ENCODE peak calls at places on chromosomes 6 and 20, in four cellular contexts. One of them, this sample, is unnamed.

GRCh38 chr6:12033770-12034169 is 21.7 kb downstream of the HIVEP1 start:
- DNase-seq in endothelial cell of umbilical vein: no peak
- DNase-seq in K562: no peak
- DNase-seq in GM12878: no peak
- DNase-seq in this sample: peak; percentile 56

GRCh38 chr6:53986165-53986720 is 125.0 kb upstream of the MLIP start:
- DNase-seq in K562: no peak
- DNase-seq in endothelial cell of umbilical vein: peak; percentile 75
- DNase-seq in GM12878: no peak
- DNase-seq in this sample: peak; percentile 70

GRCh38 chr20:12570371-12570770 is 438.4 kb upstream of the SPTLC3 start:
- DNase-seq in endothelial cell of umbilical vein: no peak
- DNase-seq in K562: no peak
- DNase-seq in GM12878: no peak
- DNase-seq in this sample: no peak

GRCh38 chr6:74510878-74511277 is 695.0 kb downstream of the COL12A1 start:
- DNase-seq in endothelial cell of umbilical vein: no peak
- DNase-seq in GM12878: no peak
- DNase-seq in K562: no peak
- DNase-seq in this sample: peak; percentile 21

GRCh38 chr6:28161410-28162079 is 19.9 kb downstream of the ZKSCAN8 start:
- DNase-seq in K562: peak; percentile 91
- DNase-seq in GM12878: peak; percentile 40
- DNase-seq in endothelial cell of umbilical vein: peak; percentile 16
- DNase-seq in this sample: peak; percentile 68

GRCh38 chr20:24987873-24988835 is 4.4 kb downstream of the APMAP start:
- DNase-seq in K562: no peak
- DNase-seq in endothelial cell of umbilical vein: no peak
- DNase-seq in GM12878: no peak
- DNase-seq in this sample: no peak

GRCh38 chr6:156963712-156964700 is 186.8 kb downstream of the ARID1B start:
- DNase-seq in GM12878: peak; percentile 30
- DNase-seq in endothelial cell of umbilical vein: no peak
- DNase-seq in K562: no peak
- DNase-seq in this sample: peak; percentile 63

GRCh38 chr6:87714093-87714809 is 12.2 kb upstream of the AKIRIN2 start:
- DNase-seq in endothelial cell of umbilical vein: peak; percentile 66
- DNase-seq in GM12878: no peak
- DNase-seq in K562: no peak
- DNase-seq in this sample: peak; percentile 88

GRCh38 chr6:121549741-121550140 is 114.3 kb downstream of the GJA1 start:
- DNase-seq in endothelial cell of umbilical vein: no peak
- DNase-seq in GM12878: no peak
- DNase-seq in K562: no peak
- DNase-seq in this sample: peak; percentile 96

GRCh38 chr20:6651016-6651415 is 116.5 kb upstream of the BMP2 start:
- DNase-seq in GM12878: no peak
- DNase-seq in K562: no peak
- DNase-seq in endothelial cell of umbilical vein: no peak
- DNase-seq in this sample: peak; percentile 9

GRCh38 chr6:105675715-105676397 is 273.0 kb upstream of the PREP start:
- DNase-seq in endothelial cell of umbilical vein: no peak
- DNase-seq in GM12878: no peak
- DNase-seq in K562: peak; percentile 6
- DNase-seq in this sample: peak; percentile 91

GRCh38 chr6:150194200-150194599 is 51.4 kb downstream of the PPP1R14C start:
- DNase-seq in K562: no peak
- DNase-seq in endothelial cell of umbilical vein: no peak
- DNase-seq in GM12878: no peak
- DNase-seq in this sample: no peak

GRCh38 chr20:46328180-46328882 is 20.0 kb upstream of the CDH22 start:
- DNase-seq in K562: no peak
- DNase-seq in GM12878: no peak
- DNase-seq in endothelial cell of umbilical vein: no peak
- DNase-seq in this sample: no peak

GRCh38 chr6:31725502-31726350 is 2.6 kb downstream of the MPIG6B start:
- DNase-seq in K562: peak; percentile 67
- DNase-seq in GM12878: no peak
- DNase-seq in endothelial cell of umbilical vein: peak; percentile 34
- DNase-seq in this sample: no peak
- H3K27ac ChIP-seq in K562: peak overlapping the region; percentile 64
- H3K27ac ChIP-seq in GM12878: no peak overlapping the region
- H3K27ac ChIP-seq in endothelial cell of umbilical vein: no peak overlapping the region
- H3K27ac ChIP-seq in this sample: no peak overlapping the region

DNA sequence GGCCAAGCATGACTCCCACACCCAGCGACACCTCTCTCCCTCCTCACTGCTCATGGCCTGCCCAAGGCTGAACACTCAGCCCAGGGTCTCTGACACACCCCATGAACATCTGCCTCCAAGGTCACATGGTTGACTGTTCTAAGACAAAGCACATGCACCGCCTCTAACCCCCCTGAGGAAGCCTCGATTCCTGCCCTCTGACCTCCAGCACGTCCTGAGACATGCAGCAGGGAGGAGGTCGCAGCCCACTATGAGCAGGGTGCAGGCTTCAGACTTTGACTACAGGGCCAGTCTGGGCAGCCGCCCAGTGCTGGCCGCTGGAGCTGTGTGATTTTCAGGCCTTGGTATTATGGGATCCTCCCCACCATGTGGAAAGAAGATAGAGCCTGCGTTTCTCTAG is 46.2 kb downstream of the RRBP1 start:
- DNase-seq in GM12878: no peak
- DNase-seq in K562: no peak
- DNase-seq in endothelial cell of umbilical vein: no peak
- DNase-seq in this sample: peak; percentile 25
- TF ChIP-seq FOS in GM12878: no peak
- TF ChIP-seq FOS in K562: no peak
- TF ChIP-seq FOS in endothelial cell of umbilical vein: no peak
- TF ChIP-seq FOS in this sample: no peak

GRCh38 chr6:46051962-46052361 is 36.3 kb upstream of the CLIC5 start:
- DNase-seq in K562: no peak
- DNase-seq in endothelial cell of umbilical vein: no peak
- DNase-seq in GM12878: no peak
- DNase-seq in this sample: no peak

GRCh38 chr6:46054531-46054930 is 38.9 kb upstream of the CLIC5 start:
- DNase-seq in endothelial cell of umbilical vein: no peak
- DNase-seq in GM12878: no peak
- DNase-seq in K562: no peak
- DNase-seq in this sample: no peak

GRCh38 chr6:46050845-46051405 is 35.3 kb upstream of the CLIC5 start:
- DNase-seq in GM12878: no peak
- DNase-seq in K562: no peak
- DNase-seq in endothelial cell of umbilical vein: no peak
- DNase-seq in this sample: no peak

GRCh38 chr6:46053034-46053933 is 37.6 kb upstream of the CLIC5 start:
- DNase-seq in K562: no peak
- DNase-seq in GM12878: no peak
- DNase-seq in endothelial cell of umbilical vein: peak; percentile 41
- DNase-seq in this sample: no peak

DNA sequence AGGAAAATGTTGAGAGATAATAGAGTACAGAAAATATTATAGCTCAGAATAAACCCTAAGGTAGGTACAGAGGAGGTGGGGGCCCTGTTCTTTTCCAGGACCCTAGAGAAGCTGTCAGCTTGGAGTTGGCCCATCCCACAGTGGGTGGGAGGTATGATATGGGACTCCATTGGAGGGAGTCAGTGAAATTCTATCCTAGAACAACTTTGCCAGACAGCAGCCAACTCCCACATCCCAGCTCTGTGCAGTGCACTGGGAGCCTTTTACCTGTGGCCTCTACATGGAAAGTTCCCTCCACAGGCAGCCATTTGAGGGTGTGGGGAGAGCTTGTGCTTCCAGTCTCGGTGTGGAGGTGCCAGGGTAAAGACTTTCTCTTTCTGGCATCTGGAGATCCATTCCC is 36.8 kb upstream of the CLIC5 start:
- DNase-seq in K562: no peak
- DNase-seq in GM12878: no peak
- DNase-seq in endothelial cell of umbilical vein: no peak
- DNase-seq in this sample: no peak
- H3K27ac ChIP-seq in K562: no peak overlapping the region
- H3K27ac ChIP-seq in GM12878: no peak overlapping the region
- H3K27ac ChIP-seq in endothelial cell of umbilical vein: no peak overlapping the region
- H3K27ac ChIP-seq in this sample: no peak overlapping the region

GRCh38 chr6:6793388-6794250 is 205.1 kb downstream of the LY86 start:
- DNase-seq in GM12878: no peak
- DNase-seq in endothelial cell of umbilical vein: no peak
- DNase-seq in K562: no peak
- DNase-seq in this sample: no peak
- TF ChIP-seq FOS in GM12878: no peak
- TF ChIP-seq FOS in endothelial cell of umbilical vein: no peak
- TF ChIP-seq FOS in K562: no peak
- TF ChIP-seq FOS in this sample: no peak

GRCh38 chr6:130944486-130944885 is 117.3 kb downstream of the SMLR1 start:
- DNase-seq in endothelial cell of umbilical vein: no peak
- DNase-seq in K562: no peak
- DNase-seq in GM12878: no peak
- DNase-seq in this sample: no peak

GRCh38 chr6:130945401-130945919 is 117.6 kb downstream of the EPB41L2 start:
- DNase-seq in K562: no peak
- DNase-seq in endothelial cell of umbilical vein: peak; percentile 89
- DNase-seq in GM12878: no peak
- DNase-seq in this sample: peak; percentile 33

GRCh38 chr6:130946076-130946475 is 117.0 kb downstream of the EPB41L2 start:
- DNase-seq in endothelial cell of umbilical vein: peak; percentile 81
- DNase-seq in GM12878: no peak
- DNase-seq in K562: no peak
- DNase-seq in this sample: peak; percentile 44

GRCh38 chr6:130949553-130949952 is 113.5 kb downstream of the EPB41L2 start:
- DNase-seq in endothelial cell of umbilical vein: no peak
- DNase-seq in K562: no peak
- DNase-seq in GM12878: no peak
- DNase-seq in this sample: no peak

DNA sequence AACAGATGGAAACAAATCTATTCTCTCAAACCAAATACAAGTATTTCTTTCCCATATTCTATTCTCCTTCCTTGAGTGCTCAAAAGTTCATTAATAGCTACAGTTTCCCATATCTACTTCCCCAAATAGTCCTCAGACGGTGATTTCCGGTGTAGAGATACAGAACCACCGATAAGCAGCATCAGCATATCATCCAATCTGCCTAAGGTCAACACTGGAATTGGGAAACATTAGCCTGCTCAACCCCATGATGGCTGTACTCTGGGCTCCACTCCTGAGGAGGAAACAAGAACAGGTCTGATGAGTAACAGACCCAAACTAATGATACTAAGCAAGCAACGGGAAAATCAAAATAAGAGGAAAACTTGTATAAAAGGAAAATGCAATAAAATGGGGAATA is 115.6 kb downstream of the EPB41L2 start:
- DNase-seq in GM12878: no peak
- DNase-seq in endothelial cell of umbilical vein: no peak
- DNase-seq in K562: no peak
- DNase-seq in this sample: no peak
- H3K27ac ChIP-seq in GM12878: no peak overlapping the region
- H3K27ac ChIP-seq in endothelial cell of umbilical vein: no peak overlapping the region
- H3K27ac ChIP-seq in K562: no peak overlapping the region
- H3K27ac ChIP-seq in this sample: no peak overlapping the region

GRCh38 chr20:53671370-53671769 is 77.7 kb upstream of the ZNF217 start:
- DNase-seq in endothelial cell of umbilical vein: no peak
- DNase-seq in K562: no peak
- DNase-seq in GM12878: no peak
- DNase-seq in this sample: no peak

GRCh38 chr20:53676987-53677386 is 83.3 kb upstream of the ZNF217 start:
- DNase-seq in endothelial cell of umbilical vein: no peak
- DNase-seq in GM12878: no peak
- DNase-seq in K562: no peak
- DNase-seq in this sample: no peak

GRCh38 chr20:53676519-53676822 is 82.8 kb upstream of the ZNF217 start:
- DNase-seq in GM12878: no peak
- DNase-seq in endothelial cell of umbilical vein: no peak
- DNase-seq in K562: no peak
- DNase-seq in this sample: no peak

GRCh38 chr20:53668981-53669380 is 75.3 kb upstream of the ZNF217 start:
- DNase-seq in endothelial cell of umbilical vein: no peak
- DNase-seq in GM12878: no peak
- DNase-seq in K562: no peak
- DNase-seq in this sample: no peak

DNA sequence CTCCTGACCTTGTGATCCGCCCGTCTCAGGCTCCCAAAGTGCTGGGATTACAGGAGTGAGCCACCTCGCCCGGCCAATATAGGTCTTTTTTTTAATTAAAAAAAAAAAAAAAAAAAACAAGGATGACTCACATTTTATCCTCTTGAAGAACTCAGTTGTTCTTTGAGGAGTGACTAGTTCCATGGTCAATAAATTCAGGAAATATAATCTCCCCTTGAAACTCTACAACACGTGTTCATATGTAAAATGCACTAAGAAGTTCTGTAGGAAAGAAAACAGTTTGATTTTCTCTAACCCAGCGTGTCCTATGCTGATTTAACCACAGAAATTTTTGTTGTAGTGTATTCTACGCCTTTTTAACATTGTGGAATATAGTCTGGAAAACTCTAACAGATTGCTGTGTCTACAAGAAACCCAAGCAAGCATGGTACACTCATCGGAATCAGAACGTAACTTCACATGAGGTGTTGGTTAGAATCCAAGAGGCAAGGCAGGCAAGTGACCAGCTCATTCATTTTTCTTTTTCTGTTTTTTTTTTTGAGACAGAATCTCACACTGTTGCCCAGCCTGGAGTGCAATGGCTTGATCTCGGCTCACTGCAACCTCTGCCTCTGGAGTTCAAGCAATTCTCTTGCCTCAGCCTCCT is 79.0 kb upstream of the ZNF217 start:
- DNase-seq in endothelial cell of umbilical vein: no peak
- DNase-seq in GM12878: no peak
- DNase-seq in K562: no peak
- DNase-seq in this sample: peak; percentile 66
- TF ChIP-seq FOS in endothelial cell of umbilical vein: no peak
- TF ChIP-seq FOS in GM12878: no peak
- TF ChIP-seq FOS in K562: no peak
- TF ChIP-seq FOS in this sample: no peak

GRCh38 chr6:113129991-113130390 is 727.2 kb upstream of the MARCKS start:
- DNase-seq in endothelial cell of umbilical vein: no peak
- DNase-seq in GM12878: no peak
- DNase-seq in K562: no peak
- DNase-seq in this sample: no peak
- H3K27ac ChIP-seq in endothelial cell of umbilical vein: no peak overlapping the region
- H3K27ac ChIP-seq in GM12878: no peak overlapping the region
- H3K27ac ChIP-seq in K562: no peak overlapping the region
- H3K27ac ChIP-seq in this sample: no peak overlapping the region

GRCh38 chr20:64119681-64120341 is 12.4 kb upstream of the NPBWR2 start:
- DNase-seq in endothelial cell of umbilical vein: peak; percentile 8
- DNase-seq in K562: no peak
- DNase-seq in GM12878: no peak
- DNase-seq in this sample: no peak
- TF ChIP-seq FOS in endothelial cell of umbilical vein: no peak
- TF ChIP-seq FOS in K562: no peak
- TF ChIP-seq FOS in GM12878: no peak
- TF ChIP-seq FOS in this sample: no peak